ENCODE peak calls at places on chromosomes 6 and 20, in seven cellular contexts. X is lung; F is left ventricle myocardium inferior; A is GM12878; P is breast epithelium; I is CD4-positive, alpha-beta T cell; E is upper lobe of right lung. Y is an unnamed sample. For H3K9me3, the result is how much of the 10 kb centered on the place peaks cover.

GRCh38 chr6:152893187-152893586 is 89.7 kb downstream of the FBXO5 start:
- DNase-seq in X (no peak), F (no peak), A (no peak), P (no peak), I (no peak), E (no peak), Y (no peak)

GRCh38 chr6:38364775-38365174 is 275.0 kb downstream of the BTBD9 start:
- DNase-seq in X (no peak), F (no peak), A (no peak), P (no peak), I (no peak), E (no peak), Y (no peak)

GRCh38 chr6:506508-506907 is 115.0 kb downstream of the IRF4 start:
- DNase-seq in X (no peak), F (no peak), A (no peak), P (no peak), I (no peak), E (no peak), Y (no peak)

GRCh38 chr6:145267076-145267867 is 468.0 kb downstream of the EPM2A start:
- DNase-seq in X (no peak), F (no peak), A (no peak), P (no peak), I (no peak), E (no peak), Y (no peak)

GRCh38 chr6:54810182-54810581 is 36.4 kb upstream of the FAM83B start:
- DNase-seq in X (no peak), F (no peak), A (no peak), P (no peak), I (no peak), E (no peak), Y (no peak)

GRCh38 chr6:13992417-13993055 is 67.8 kb downstream of the RNF182 start:
- DNase-seq in X (no peak), F (no peak), A (no peak), P (no peak), I (no peak), E (no peak), Y (no peak)

GRCh38 chr6:111625511-111626331 is 20.0 kb upstream of the TRAF3IP2 start:
- DNase-seq in X (no peak), F (no peak), A (no peak), P (no peak), I (no peak), E (peak), Y (no peak)

GRCh38 chr20:21206571-21206970 is 80.7 kb downstream of the KIZ start:
- DNase-seq in X (no peak), F (no peak), A (no peak), P (no peak), I (no peak), E (no peak), Y (no peak)

GRCh38 chr6:12136905-12137304 is 124.8 kb downstream of the HIVEP1 start:
- DNase-seq in X (no peak), F (no peak), A (no peak), P (no peak), I (no peak), E (no peak), Y (no peak)

GRCh38 chr20:47951521-47951951 is 166.3 kb upstream of the SULF2 start:
- DNase-seq in X (no peak), F (no peak), A (no peak), P (no peak), I (no peak), E (no peak), Y (no peak)

GRCh38 chr6:27133281-27134227 is 113.9 kb upstream of the PRSS16 start:
- DNase-seq in X (no peak), F (peak), A (peak), P (peak), I (peak), E (peak), Y (peak)

GRCh38 chr6:47413752-47414516 is 63.7 kb upstream of the CD2AP start:
- DNase-seq in X (no peak), F (no peak), A (peak), P (no peak), I (peak), E (no peak), Y (peak)

GRCh38 chr6:3376064-3376463 is 80.8 kb downstream of the SLC22A23 start:
- DNase-seq in X (no peak), F (no peak), A (no peak), P (no peak), I (no peak), E (no peak), Y (no peak)

GRCh38 chr20:51350941-51351631 is 191.4 kb downstream of the NFATC2 start:
- DNase-seq in X (no peak), F (no peak), A (no peak), P (no peak), I (no peak), E (no peak), Y (no peak)

GRCh38 chr6:101281266-101281665 is 112.2 kb upstream of the GRIK2 start:
- DNase-seq in X (no peak), F (no peak), A (no peak), P (no peak), I (no peak), E (no peak), Y (no peak)

GRCh38 chr20:45037050-45037449 is 63.9 kb downstream of the KCNS1 start:
- DNase-seq in X (no peak), F (no peak), A (no peak), P (no peak), I (no peak), E (no peak), Y (no peak)

GRCh38 chr6:69622924-69623323 is 173.9 kb downstream of the LMBRD1 start:
- DNase-seq in X (no peak), F (no peak), A (no peak), P (no peak), I (no peak), E (no peak), Y (no peak)

GRCh38 chr6:128064540-128064895 is 163.7 kb upstream of the THEMIS start:
- DNase-seq in X (no peak), F (no peak), A (no peak), P (no peak), I (no peak), E (no peak), Y (no peak)

GRCh38 chr20:48295966-48296421 is 510.7 kb upstream of the SULF2 start:
- DNase-seq in X (no peak), F (no peak), A (no peak), P (no peak), I (no peak), E (no peak), Y (no peak)

GRCh38 chr20:16527438-16527837 is 45.8 kb downstream of the KIF16B start:
- DNase-seq in X (no peak), F (no peak), A (no peak), P (no peak), I (no peak), E (no peak), Y (no peak)

GRCh38 chr6:20490591-20490990 is 43.7 kb upstream of the CDKAL1 start:
- DNase-seq in X (no peak), F (no peak), A (no peak), P (no peak), I (no peak), E (no peak), Y (no peak)

GRCh38 chr6:52707963-52708680 is 37.2 kb downstream of the TMEM14A start:
- DNase-seq in X (no peak), F (no peak), A (no peak), P (no peak), I (no peak), E (no peak), Y (no peak)

GRCh38 chr6:25016311-25016710 is 80.6 kb upstream of the RIPOR2 start:
- DNase-seq in X (no peak), F (no peak), A (no peak), P (no peak), I (no peak), E (no peak), Y (no peak)

GRCh38 chr6:149929422-149929821 is 6.5 kb upstream of the RAET1G start:
- DNase-seq in X (no peak), F (no peak), A (no peak), P (no peak), I (no peak), E (no peak), Y (no peak)

GRCh38 chr6:15153191-15153590 is 92.7 kb upstream of the JARID2 start:
- DNase-seq in X (no peak), F (no peak), A (no peak), P (no peak), I (no peak), E (no peak), Y (no peak)

GRCh38 chr20:21559305-21559704 is 45.4 kb upstream of the NKX2-2 start:
- DNase-seq in X (no peak), F (no peak), A (peak), P (no peak), I (no peak), E (no peak), Y (no peak)

GRCh38 chr20:1721687-1722512 is 64.3 kb upstream of the SIRPG start:
- DNase-seq in X (peak), F (no peak), A (no peak), P (no peak), I (no peak), E (no peak), Y (no peak)

GRCh38 chr6:32832535-32832934 is 6.0 kb downstream of the TAP2 start:
- DNase-seq in X (peak), F (no peak), A (no peak), P (no peak), I (no peak), E (no peak), Y (no peak)

GRCh38 chr6:32829495-32829894 is 9.0 kb downstream of the TAP2 start:
- DNase-seq in X (peak), F (no peak), A (no peak), P (no peak), I (no peak), E (no peak), Y (no peak)

GRCh38 chr6:32830936-32831335 is 7.6 kb downstream of the TAP2 start:
- DNase-seq in X (no peak), F (no peak), A (no peak), P (no peak), I (no peak), E (no peak), Y (no peak)

GRCh38 chr6:32826996-32827395 is 10.2 kb upstream of the HLA-DOB start:
- DNase-seq in X (no peak), F (no peak), A (no peak), P (no peak), I (no peak), E (no peak), Y (no peak)

GRCh38 chr6:32830017-32830416 is 8.5 kb downstream of the TAP2 start:
- DNase-seq in X (peak), F (no peak), A (no peak), P (no peak), I (no peak), E (no peak), Y (no peak)
- H3K9me3 ChIP-seq in X (under half), F (under half), A (under half), P (under half), I (under half), E (under half), Y (under half)

GRCh38 chr6:30988209-30988825 is 4.8 kb downstream of the MUC21 start:
- DNase-seq in X (no peak), F (no peak), A (no peak), P (no peak), I (no peak), E (no peak), Y (no peak)

GRCh38 chr6:30987304-30987703 is 3.8 kb downstream of the MUC21 start:
- DNase-seq in X (no peak), F (no peak), A (no peak), P (no peak), I (no peak), E (no peak), Y (no peak)

GRCh38 chr6:30985490-30985889 is 2.0 kb downstream of the MUC21 start:
- DNase-seq in X (no peak), F (no peak), A (no peak), P (no peak), I (no peak), E (no peak), Y (no peak)

DNA sequence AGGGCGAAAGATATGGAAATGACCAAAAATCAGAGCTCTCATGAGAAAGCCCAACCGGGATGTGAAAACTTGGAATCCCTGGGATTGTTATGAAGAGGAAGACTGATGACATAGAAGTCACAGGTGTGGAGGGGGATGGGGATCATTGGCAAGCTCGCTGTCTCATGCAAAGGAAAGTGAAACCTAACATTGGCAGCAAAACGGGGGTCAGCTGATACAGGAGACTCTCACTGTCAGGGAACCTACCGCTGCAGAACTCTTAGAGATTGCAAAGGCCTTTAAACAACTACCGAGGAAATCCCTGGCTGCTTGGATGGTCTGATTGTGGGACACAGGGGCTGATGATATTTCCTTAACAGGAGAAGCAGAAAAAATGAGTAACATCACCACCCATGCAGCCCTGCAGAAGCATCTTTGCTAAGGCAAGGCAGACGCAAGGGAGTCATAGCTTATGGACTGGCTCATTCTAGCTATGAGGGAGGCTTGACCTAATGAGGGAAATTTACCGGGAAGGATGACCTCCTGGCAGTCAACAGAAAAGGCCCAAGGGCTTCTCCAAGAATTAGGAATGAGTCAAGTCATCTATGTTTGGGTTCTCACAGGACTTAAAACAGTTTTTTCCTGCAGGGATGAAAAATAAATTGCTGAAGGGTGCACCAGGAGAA is 7.0 kb downstream of the MUC21 start:
- DNase-seq in X (no peak), F (no peak), A (no peak), P (no peak), I (no peak), E (no peak), Y (no peak)
- H3K9me3 ChIP-seq in X (under half), F (under half), A (under half), P (under half), I (under half), E (under half), Y (under half)

GRCh38 chr20:61230-61629 is 26.2 kb upstream of the DEFB125 start:
- DNase-seq in X (no peak), F (no peak), A (no peak), P (no peak), I (no peak), E (no peak), Y (no peak)
- H3K9me3 ChIP-seq in X (under half), F (under half), A (under half), P (under half), I (under half), E (under half), Y (under half)

DNA sequence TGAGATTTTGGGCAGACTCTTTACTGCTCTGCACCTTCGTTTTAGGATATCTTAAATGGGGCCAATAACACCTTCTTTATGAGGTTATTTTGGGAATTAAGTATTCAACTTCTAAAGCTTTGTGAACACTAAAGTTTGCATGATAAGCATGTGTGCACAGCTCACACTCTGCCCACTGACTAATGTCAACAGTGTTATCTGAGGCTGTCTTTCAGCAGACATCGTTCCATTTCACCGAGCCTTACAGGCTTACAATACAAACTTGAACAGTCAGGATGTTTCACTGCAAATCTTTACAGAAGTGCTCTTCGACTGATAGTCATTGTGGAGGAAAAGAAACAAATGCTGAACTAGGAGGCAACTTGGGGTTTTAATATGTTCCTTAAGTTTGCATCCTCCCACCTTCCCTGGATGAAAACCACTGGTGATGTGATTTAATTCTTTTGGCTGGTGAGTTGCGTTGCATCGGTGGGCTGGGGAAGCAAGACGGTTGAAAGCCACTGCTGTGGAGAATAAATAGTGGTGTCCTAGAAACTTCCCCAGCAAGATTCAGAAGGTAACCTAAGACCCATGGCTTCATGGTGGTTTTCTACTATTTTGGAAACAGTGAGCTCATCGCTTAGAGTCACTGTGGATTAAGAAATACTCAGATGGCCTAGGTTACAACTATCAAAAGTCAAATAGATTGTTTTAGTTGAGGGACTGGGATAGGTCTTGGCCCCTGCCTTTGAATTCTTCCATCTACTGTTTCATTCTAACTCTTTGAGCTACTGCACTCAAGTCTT is 167.1 kb upstream of the MAP3K7 start:
- DNase-seq in X (no peak), F (no peak), A (no peak), P (no peak), I (no peak), E (no peak), Y (no peak)
- H3K9me3 ChIP-seq in X (under half), F (under half), A (under half), P (under half), I (under half), E (under half), Y (under half)

Y was measured in T-helper 17 cell.